ENCODE peak calls at places on chromosomes 3 and 15, in ten cellular contexts. One of them, this sample, is unnamed.

GRCh38 chr3:52350981-52351761 is 35.1 kb downstream of the DNAH1 start:
- DNase-seq in cardiac muscle cell: no peak
- DNase-seq in nephron progenitor cell: no peak
- DNase-seq in GM06990: no peak
- DNase-seq in cardiac fibroblast: no peak
- DNase-seq in stomach: no peak
- DNase-seq in choroid plexus epithelial cell: no peak
- DNase-seq in heart left ventricle: no peak
- DNase-seq in PC-3: no peak
- DNase-seq in fibroblast of mammary gland: no peak
- DNase-seq in this sample: no peak

GRCh38 chr15:27121672-27122071 is 150.7 kb downstream of the GABRG3 start:
- DNase-seq in cardiac muscle cell: no peak
- DNase-seq in nephron progenitor cell: no peak
- DNase-seq in GM06990: no peak
- DNase-seq in cardiac fibroblast: no peak
- DNase-seq in stomach: no peak
- DNase-seq in choroid plexus epithelial cell: no peak
- DNase-seq in heart left ventricle: no peak
- DNase-seq in PC-3: no peak
- DNase-seq in fibroblast of mammary gland: no peak
- DNase-seq in this sample: no peak

GRCh38 chr3:148756306-148756705 is 58.6 kb downstream of the AGTR1 start:
- DNase-seq in cardiac muscle cell: no peak
- DNase-seq in nephron progenitor cell: no peak
- DNase-seq in GM06990: no peak
- DNase-seq in cardiac fibroblast: no peak
- DNase-seq in stomach: no peak
- DNase-seq in choroid plexus epithelial cell: no peak
- DNase-seq in heart left ventricle: no peak
- DNase-seq in PC-3: no peak
- DNase-seq in fibroblast of mammary gland: no peak
- DNase-seq in this sample: no peak

GRCh38 chr3:30475038-30475808 is 131.2 kb upstream of the TGFBR2 start:
- DNase-seq in cardiac muscle cell: no peak
- DNase-seq in nephron progenitor cell: no peak
- DNase-seq in GM06990: peak
- DNase-seq in cardiac fibroblast: no peak
- DNase-seq in stomach: no peak
- DNase-seq in choroid plexus epithelial cell: no peak
- DNase-seq in heart left ventricle: no peak
- DNase-seq in PC-3: no peak
- DNase-seq in fibroblast of mammary gland: no peak
- DNase-seq in this sample: no peak

GRCh38 chr3:58670506-58671125 is 4.0 kb upstream of the FAM3D start:
- DNase-seq in cardiac muscle cell: no peak
- DNase-seq in nephron progenitor cell: no peak
- DNase-seq in GM06990: no peak
- DNase-seq in cardiac fibroblast: no peak
- DNase-seq in stomach: no peak
- DNase-seq in choroid plexus epithelial cell: no peak
- DNase-seq in heart left ventricle: no peak
- DNase-seq in PC-3: no peak
- DNase-seq in fibroblast of mammary gland: no peak
- DNase-seq in this sample: no peak

GRCh38 chr3:50338989-50339388 is 1.6 kb downstream of the RASSF1 start:
- DNase-seq in cardiac muscle cell: no peak
- DNase-seq in nephron progenitor cell: no peak
- DNase-seq in GM06990: no peak
- DNase-seq in cardiac fibroblast: no peak
- DNase-seq in stomach: no peak
- DNase-seq in choroid plexus epithelial cell: no peak
- DNase-seq in heart left ventricle: no peak
- DNase-seq in PC-3: no peak
- DNase-seq in fibroblast of mammary gland: no peak
- DNase-seq in this sample: no peak

GRCh38 chr3:183548262-183548769 is 7.2 kb downstream of the KLHL6 start:
- DNase-seq in cardiac muscle cell: peak
- DNase-seq in nephron progenitor cell: no peak
- DNase-seq in GM06990: no peak
- DNase-seq in cardiac fibroblast: peak
- DNase-seq in stomach: no peak
- DNase-seq in choroid plexus epithelial cell: peak
- DNase-seq in heart left ventricle: no peak
- DNase-seq in PC-3: peak
- DNase-seq in fibroblast of mammary gland: peak
- DNase-seq in this sample: peak

GRCh38 chr3:128487538-128487812 is 5.5 kb downstream of the GATA2 start:
- DNase-seq in cardiac muscle cell: no peak
- DNase-seq in nephron progenitor cell: no peak
- DNase-seq in GM06990: no peak
- DNase-seq in cardiac fibroblast: no peak
- DNase-seq in stomach: no peak
- DNase-seq in choroid plexus epithelial cell: no peak
- DNase-seq in heart left ventricle: no peak
- DNase-seq in PC-3: no peak
- DNase-seq in fibroblast of mammary gland: no peak
- DNase-seq in this sample: no peak

GRCh38 chr3:124685481-124685880 is 44.8 kb upstream of the UMPS start:
- DNase-seq in cardiac muscle cell: no peak
- DNase-seq in nephron progenitor cell: no peak
- DNase-seq in GM06990: peak
- DNase-seq in cardiac fibroblast: peak
- DNase-seq in stomach: no peak
- DNase-seq in choroid plexus epithelial cell: no peak
- DNase-seq in heart left ventricle: no peak
- DNase-seq in PC-3: peak
- DNase-seq in fibroblast of mammary gland: peak
- DNase-seq in this sample: no peak

GRCh38 chr3:31620656-31621055 is 87.9 kb downstream of the STT3B start:
- DNase-seq in cardiac muscle cell: no peak
- DNase-seq in nephron progenitor cell: no peak
- DNase-seq in GM06990: no peak
- DNase-seq in cardiac fibroblast: no peak
- DNase-seq in stomach: no peak
- DNase-seq in choroid plexus epithelial cell: no peak
- DNase-seq in heart left ventricle: no peak
- DNase-seq in PC-3: peak
- DNase-seq in fibroblast of mammary gland: peak
- DNase-seq in this sample: no peak

GRCh38 chr3:105040026-105040622 is 326.6 kb upstream of the ALCAM start:
- DNase-seq in cardiac muscle cell: peak
- DNase-seq in nephron progenitor cell: no peak
- DNase-seq in GM06990: no peak
- DNase-seq in cardiac fibroblast: no peak
- DNase-seq in stomach: no peak
- DNase-seq in choroid plexus epithelial cell: peak
- DNase-seq in heart left ventricle: no peak
- DNase-seq in PC-3: no peak
- DNase-seq in fibroblast of mammary gland: no peak
- DNase-seq in this sample: peak

GRCh38 chr3:66473637-66474036 is 27.2 kb downstream of the LRIG1 start:
- DNase-seq in cardiac muscle cell: peak
- DNase-seq in nephron progenitor cell: no peak
- DNase-seq in GM06990: no peak
- DNase-seq in cardiac fibroblast: peak
- DNase-seq in stomach: no peak
- DNase-seq in choroid plexus epithelial cell: peak
- DNase-seq in heart left ventricle: no peak
- DNase-seq in PC-3: peak
- DNase-seq in fibroblast of mammary gland: peak
- DNase-seq in this sample: peak

GRCh38 chr3:51338632-51339031 is 46.5 kb upstream of the MANF start:
- DNase-seq in cardiac muscle cell: no peak
- DNase-seq in nephron progenitor cell: no peak
- DNase-seq in GM06990: no peak
- DNase-seq in cardiac fibroblast: no peak
- DNase-seq in stomach: peak
- DNase-seq in choroid plexus epithelial cell: no peak
- DNase-seq in heart left ventricle: no peak
- DNase-seq in PC-3: no peak
- DNase-seq in fibroblast of mammary gland: no peak
- DNase-seq in this sample: no peak

GRCh38 chr3:152269423-152270144 is 855 bp downstream of the MBNL1 start:
- DNase-seq in cardiac muscle cell: peak
- DNase-seq in nephron progenitor cell: no peak
- DNase-seq in GM06990: no peak
- DNase-seq in cardiac fibroblast: peak
- DNase-seq in stomach: peak
- DNase-seq in choroid plexus epithelial cell: peak
- DNase-seq in heart left ventricle: peak
- DNase-seq in PC-3: peak
- DNase-seq in fibroblast of mammary gland: peak
- DNase-seq in this sample: peak

GRCh38 chr3:118102737-118103136 is 931.9 kb downstream of the IGSF11 start:
- DNase-seq in cardiac muscle cell: no peak
- DNase-seq in nephron progenitor cell: no peak
- DNase-seq in GM06990: no peak
- DNase-seq in cardiac fibroblast: no peak
- DNase-seq in stomach: no peak
- DNase-seq in choroid plexus epithelial cell: no peak
- DNase-seq in heart left ventricle: no peak
- DNase-seq in PC-3: no peak
- DNase-seq in fibroblast of mammary gland: peak
- DNase-seq in this sample: no peak

GRCh38 chr3:64685800-64686445 is 1.9 kb downstream of the ADAMTS9 start:
- DNase-seq in cardiac muscle cell: peak
- DNase-seq in nephron progenitor cell: peak
- DNase-seq in GM06990: peak
- DNase-seq in cardiac fibroblast: peak
- DNase-seq in stomach: peak
- DNase-seq in choroid plexus epithelial cell: peak
- DNase-seq in heart left ventricle: peak
- DNase-seq in PC-3: no peak
- DNase-seq in fibroblast of mammary gland: peak
- DNase-seq in this sample: peak

GRCh38 chr15:28013976-28014375 is 85.1 kb downstream of the OCA2 start:
- DNase-seq in cardiac muscle cell: no peak
- DNase-seq in nephron progenitor cell: no peak
- DNase-seq in GM06990: no peak
- DNase-seq in cardiac fibroblast: no peak
- DNase-seq in stomach: no peak
- DNase-seq in choroid plexus epithelial cell: no peak
- DNase-seq in heart left ventricle: no peak
- DNase-seq in PC-3: no peak
- DNase-seq in fibroblast of mammary gland: no peak
- DNase-seq in this sample: no peak

GRCh38 chr15:75966073-75966472 is 46.2 kb downstream of the NRG4 start:
- DNase-seq in cardiac muscle cell: peak
- DNase-seq in nephron progenitor cell: no peak
- DNase-seq in GM06990: no peak
- DNase-seq in cardiac fibroblast: peak
- DNase-seq in stomach: no peak
- DNase-seq in choroid plexus epithelial cell: peak
- DNase-seq in heart left ventricle: no peak
- DNase-seq in PC-3: peak
- DNase-seq in fibroblast of mammary gland: peak
- DNase-seq in this sample: no peak

DNA sequence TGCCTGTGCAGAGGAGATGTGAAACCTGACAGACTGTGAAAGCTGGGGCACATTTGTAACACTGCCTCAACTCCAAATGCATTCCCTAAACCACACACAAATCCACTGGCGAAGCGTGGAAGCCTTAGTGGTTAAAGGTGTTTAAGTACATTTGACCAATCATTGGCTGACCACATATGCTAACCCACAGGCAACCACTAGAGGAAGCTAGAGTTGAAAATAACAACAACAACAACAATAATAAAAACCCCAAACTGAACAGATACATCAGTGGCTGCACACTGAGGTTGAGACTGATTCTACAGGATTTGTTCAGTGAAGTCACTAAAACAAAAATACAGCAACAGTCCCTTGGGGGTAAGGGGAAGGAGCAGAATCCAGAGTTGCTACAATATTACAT is 129.7 kb downstream of the TJP1 start:
- DNase-seq in cardiac muscle cell: no peak
- DNase-seq in nephron progenitor cell: no peak
- DNase-seq in GM06990: no peak
- DNase-seq in cardiac fibroblast: peak
- DNase-seq in stomach: no peak
- DNase-seq in choroid plexus epithelial cell: no peak
- DNase-seq in heart left ventricle: no peak
- DNase-seq in PC-3: no peak
- DNase-seq in fibroblast of mammary gland: no peak
- DNase-seq in this sample: no peak
- TF ChIP-seq CTCF in cardiac muscle cell: peak
- TF ChIP-seq CTCF in nephron progenitor cell: peak
- TF ChIP-seq CTCF in GM06990: peak
- TF ChIP-seq CTCF in cardiac fibroblast: peak
- TF ChIP-seq CTCF in stomach: no peak
- TF ChIP-seq CTCF in choroid plexus epithelial cell: peak
- TF ChIP-seq CTCF in heart left ventricle: no peak
- TF ChIP-seq CTCF in PC-3: peak
- TF ChIP-seq CTCF in fibroblast of mammary gland: peak
- TF ChIP-seq CTCF in this sample: peak

DNA sequence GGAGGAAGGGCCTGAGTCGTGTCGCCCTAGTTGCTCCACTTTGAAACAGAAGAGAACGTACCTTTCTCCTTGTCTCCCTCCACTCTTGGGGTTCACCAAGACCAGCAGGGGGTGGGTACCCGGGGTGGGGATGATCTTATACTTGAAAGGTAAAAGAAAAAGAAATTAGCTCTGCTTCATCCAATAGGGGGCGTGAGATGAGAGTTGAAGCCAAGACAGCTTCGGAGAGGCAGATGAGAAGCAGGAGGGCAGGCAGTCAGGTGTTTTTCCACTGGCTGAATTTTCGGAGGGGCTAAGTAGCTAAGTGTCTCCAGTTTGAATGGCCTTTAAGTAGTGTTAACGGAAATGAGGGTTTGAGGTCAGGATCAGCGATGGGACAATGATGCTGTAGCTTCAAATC is 100.4 kb downstream of the DGKG start:
- DNase-seq in cardiac muscle cell: peak
- DNase-seq in nephron progenitor cell: no peak
- DNase-seq in GM06990: no peak
- DNase-seq in cardiac fibroblast: peak
- DNase-seq in stomach: no peak
- DNase-seq in choroid plexus epithelial cell: peak
- DNase-seq in heart left ventricle: no peak
- DNase-seq in PC-3: peak
- DNase-seq in fibroblast of mammary gland: peak
- DNase-seq in this sample: no peak
- TF ChIP-seq CTCF in cardiac muscle cell: peak
- TF ChIP-seq CTCF in nephron progenitor cell: peak
- TF ChIP-seq CTCF in GM06990: peak
- TF ChIP-seq CTCF in cardiac fibroblast: peak
- TF ChIP-seq CTCF in stomach: no peak
- TF ChIP-seq CTCF in choroid plexus epithelial cell: peak
- TF ChIP-seq CTCF in heart left ventricle: no peak
- TF ChIP-seq CTCF in PC-3: peak
- TF ChIP-seq CTCF in fibroblast of mammary gland: peak
- TF ChIP-seq CTCF in this sample: no peak

GRCh38 chr3:17359911-17360310 is 382.5 kb downstream of the TBC1D5 start:
- DNase-seq in cardiac muscle cell: no peak
- DNase-seq in nephron progenitor cell: no peak
- DNase-seq in GM06990: no peak
- DNase-seq in cardiac fibroblast: no peak
- DNase-seq in stomach: no peak
- DNase-seq in choroid plexus epithelial cell: no peak
- DNase-seq in heart left ventricle: no peak
- DNase-seq in PC-3: no peak
- DNase-seq in fibroblast of mammary gland: no peak
- DNase-seq in this sample: no peak
- TF ChIP-seq CTCF in cardiac muscle cell: no peak
- TF ChIP-seq CTCF in nephron progenitor cell: no peak
- TF ChIP-seq CTCF in GM06990: no peak
- TF ChIP-seq CTCF in cardiac fibroblast: no peak
- TF ChIP-seq CTCF in stomach: no peak
- TF ChIP-seq CTCF in choroid plexus epithelial cell: no peak
- TF ChIP-seq CTCF in heart left ventricle: no peak
- TF ChIP-seq CTCF in PC-3: no peak
- TF ChIP-seq CTCF in fibroblast of mammary gland: no peak
- TF ChIP-seq CTCF in this sample: no peak

GRCh38 chr15:90529369-90530249 is at the start of gene CRTC3:
- DNase-seq in cardiac muscle cell: peak
- DNase-seq in nephron progenitor cell: peak
- DNase-seq in GM06990: peak
- DNase-seq in cardiac fibroblast: peak
- DNase-seq in stomach: peak
- DNase-seq in choroid plexus epithelial cell: peak
- DNase-seq in heart left ventricle: peak
- DNase-seq in PC-3: peak
- DNase-seq in fibroblast of mammary gland: peak
- DNase-seq in this sample: peak
- TF ChIP-seq CTCF in cardiac muscle cell: peak
- TF ChIP-seq CTCF in nephron progenitor cell: no peak
- TF ChIP-seq CTCF in GM06990: peak
- TF ChIP-seq CTCF in cardiac fibroblast: peak
- TF ChIP-seq CTCF in stomach: no peak
- TF ChIP-seq CTCF in choroid plexus epithelial cell: peak
- TF ChIP-seq CTCF in heart left ventricle: no peak
- TF ChIP-seq CTCF in PC-3: no peak
- TF ChIP-seq CTCF in fibroblast of mammary gland: no peak
- TF ChIP-seq CTCF in this sample: peak

This sample was measured in astrocyte of the spinal cord.